ENCODE peak calls at places on chromosome 11, in six cellular contexts. One of them, this sample, is unnamed.

GRCh38 chr11:12537778-12538401 is 136.3 kb upstream of the TEAD1 start:
- DNase-seq in GM23248: peak
- DNase-seq in body of pancreas: no peak
- DNase-seq in SK-N-SH: peak
- DNase-seq in PC-9: no peak
- DNase-seq in Peyer's patch: no peak
- DNase-seq in this sample: no peak

GRCh38 chr11:13448876-13449275 is 14.1 kb downstream of the BTBD10 start:
- DNase-seq in GM23248: peak
- DNase-seq in body of pancreas: no peak
- DNase-seq in SK-N-SH: no peak
- DNase-seq in PC-9: no peak
- DNase-seq in Peyer's patch: no peak
- DNase-seq in this sample: no peak

GRCh38 chr11:2206291-2206690 is 34.7 kb upstream of the TH start:
- DNase-seq in GM23248: no peak
- DNase-seq in body of pancreas: peak
- DNase-seq in SK-N-SH: no peak
- DNase-seq in PC-9: no peak
- DNase-seq in Peyer's patch: peak
- DNase-seq in this sample: no peak

GRCh38 chr11:126246636-126247035 is 22.1 kb downstream of the SRPRA start:
- DNase-seq in GM23248: peak
- DNase-seq in body of pancreas: no peak
- DNase-seq in SK-N-SH: no peak
- DNase-seq in PC-9: no peak
- DNase-seq in Peyer's patch: no peak
- DNase-seq in this sample: no peak

GRCh38 chr11:105899776-105900175 is 122.3 kb downstream of the MSANTD4 start:
- DNase-seq in GM23248: no peak
- DNase-seq in body of pancreas: no peak
- DNase-seq in SK-N-SH: no peak
- DNase-seq in PC-9: no peak
- DNase-seq in Peyer's patch: no peak
- DNase-seq in this sample: no peak

GRCh38 chr11:62880231-62880802 is 379 bp upstream of the SLC3A2 start:
- DNase-seq in GM23248: peak
- DNase-seq in body of pancreas: no peak
- DNase-seq in SK-N-SH: no peak
- DNase-seq in PC-9: peak
- DNase-seq in Peyer's patch: no peak
- DNase-seq in this sample: peak

GRCh38 chr11:64802370-64803162 is 448 bp downstream of the MAP4K2 start:
- DNase-seq in GM23248: no peak
- DNase-seq in body of pancreas: no peak
- DNase-seq in SK-N-SH: peak
- DNase-seq in PC-9: no peak
- DNase-seq in Peyer's patch: no peak
- DNase-seq in this sample: no peak

GRCh38 chr11:119373917-119374631 is 7.4 kb downstream of the USP2 start:
- DNase-seq in GM23248: peak
- DNase-seq in body of pancreas: peak
- DNase-seq in SK-N-SH: peak
- DNase-seq in PC-9: peak
- DNase-seq in Peyer's patch: peak
- DNase-seq in this sample: peak

GRCh38 chr11:86143429-86144030 is 74.6 kb upstream of the PICALM start:
- DNase-seq in GM23248: no peak
- DNase-seq in body of pancreas: no peak
- DNase-seq in SK-N-SH: no peak
- DNase-seq in PC-9: no peak
- DNase-seq in Peyer's patch: no peak
- DNase-seq in this sample: no peak

GRCh38 chr11:12164061-12165014 is 53.9 kb downstream of the MICAL2 start:
- DNase-seq in GM23248: peak
- DNase-seq in body of pancreas: no peak
- DNase-seq in SK-N-SH: no peak
- DNase-seq in PC-9: no peak
- DNase-seq in Peyer's patch: no peak
- DNase-seq in this sample: peak

GRCh38 chr11:5366856-5367255 is 15.5 kb downstream of the OR51B6 start:
- DNase-seq in GM23248: peak
- DNase-seq in body of pancreas: no peak
- DNase-seq in SK-N-SH: no peak
- DNase-seq in PC-9: no peak
- DNase-seq in Peyer's patch: no peak
- DNase-seq in this sample: no peak

GRCh38 chr11:17531071-17531817 is 13.0 kb downstream of the USH1C start:
- DNase-seq in GM23248: no peak
- DNase-seq in body of pancreas: no peak
- DNase-seq in SK-N-SH: no peak
- DNase-seq in PC-9: no peak
- DNase-seq in Peyer's patch: peak
- DNase-seq in this sample: no peak

GRCh38 chr11:76209956-76210885 is 3.9 kb upstream of the WNT11 start:
- DNase-seq in GM23248: peak
- DNase-seq in body of pancreas: peak
- DNase-seq in SK-N-SH: peak
- DNase-seq in PC-9: peak
- DNase-seq in Peyer's patch: peak
- DNase-seq in this sample: peak

GRCh38 chr11:130652671-130653335 is 204.4 kb downstream of the ADAMTS15 start:
- DNase-seq in GM23248: peak
- DNase-seq in body of pancreas: no peak
- DNase-seq in SK-N-SH: no peak
- DNase-seq in PC-9: no peak
- DNase-seq in Peyer's patch: no peak
- DNase-seq in this sample: peak

GRCh38 chr11:76073716-76074115 is 132.6 kb downstream of the WNT11 start:
- DNase-seq in GM23248: peak
- DNase-seq in body of pancreas: no peak
- DNase-seq in SK-N-SH: peak
- DNase-seq in PC-9: no peak
- DNase-seq in Peyer's patch: no peak
- DNase-seq in this sample: no peak

GRCh38 chr11:72576196-72576595 is 98.0 kb downstream of the PDE2A start:
- DNase-seq in GM23248: no peak
- DNase-seq in body of pancreas: no peak
- DNase-seq in SK-N-SH: no peak
- DNase-seq in PC-9: no peak
- DNase-seq in Peyer's patch: no peak
- DNase-seq in this sample: no peak

GRCh38 chr11:119147604-119148333 is 1.1 kb upstream of the ABCG4 start:
- DNase-seq in GM23248: no peak
- DNase-seq in body of pancreas: no peak
- DNase-seq in SK-N-SH: no peak
- DNase-seq in PC-9: no peak
- DNase-seq in Peyer's patch: no peak
- DNase-seq in this sample: no peak

GRCh38 chr11:75450236-75450635 is 17.2 kb upstream of the KLHL35 start:
- DNase-seq in GM23248: no peak
- DNase-seq in body of pancreas: no peak
- DNase-seq in SK-N-SH: no peak
- DNase-seq in PC-9: peak
- DNase-seq in Peyer's patch: no peak
- DNase-seq in this sample: no peak

GRCh38 chr11:64759722-64760719 is at the start of gene PYGM:
- DNase-seq in GM23248: no peak
- DNase-seq in body of pancreas: peak
- DNase-seq in SK-N-SH: peak
- DNase-seq in PC-9: no peak
- DNase-seq in Peyer's patch: peak
- DNase-seq in this sample: no peak

GRCh38 chr11:72123117-72123653 is 10.7 kb upstream of the ANAPC15 start:
- DNase-seq in GM23248: no peak
- DNase-seq in body of pancreas: no peak
- DNase-seq in SK-N-SH: no peak
- DNase-seq in PC-9: no peak
- DNase-seq in Peyer's patch: no peak
- DNase-seq in this sample: no peak

GRCh38 chr11:131365601-131366000 is 4.8 kb upstream of the NTM start:
- DNase-seq in GM23248: no peak
- DNase-seq in body of pancreas: no peak
- DNase-seq in SK-N-SH: no peak
- DNase-seq in PC-9: no peak
- DNase-seq in Peyer's patch: no peak
- DNase-seq in this sample: no peak

GRCh38 chr11:77195071-77195705 is 67.1 kb downstream of the MYO7A start:
- DNase-seq in GM23248: no peak
- DNase-seq in body of pancreas: no peak
- DNase-seq in SK-N-SH: no peak
- DNase-seq in PC-9: no peak
- DNase-seq in Peyer's patch: no peak
- DNase-seq in this sample: no peak

GRCh38 chr11:46066335-46066734 is 54.9 kb downstream of the PHF21A start:
- DNase-seq in GM23248: no peak
- DNase-seq in body of pancreas: no peak
- DNase-seq in SK-N-SH: no peak
- DNase-seq in PC-9: peak
- DNase-seq in Peyer's patch: no peak
- DNase-seq in this sample: peak

GRCh38 chr11:102783720-102784119 is 3.3 kb upstream of the MMP10 start:
- DNase-seq in GM23248: no peak
- DNase-seq in body of pancreas: no peak
- DNase-seq in SK-N-SH: no peak
- DNase-seq in PC-9: no peak
- DNase-seq in Peyer's patch: no peak
- DNase-seq in this sample: peak

DNA sequence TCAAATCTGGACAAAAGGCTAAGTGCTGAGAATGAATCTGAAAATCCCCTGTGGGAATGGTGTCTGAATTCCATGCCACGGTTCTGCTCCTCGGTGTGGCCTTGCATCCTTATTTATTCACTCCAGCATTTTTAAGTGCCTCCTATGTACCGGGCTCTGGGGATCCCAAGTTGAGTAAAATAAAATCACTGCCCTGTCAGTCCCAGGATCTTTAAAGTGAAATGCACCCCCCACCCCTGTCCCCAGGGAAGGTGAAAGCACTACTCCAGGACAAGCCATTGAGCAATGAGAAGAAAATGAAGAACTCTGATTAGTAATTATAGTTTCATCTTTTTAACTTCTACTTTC is 3.3 kb downstream of the LGR4 start:
- DNase-seq in GM23248: no peak
- DNase-seq in body of pancreas: no peak
- DNase-seq in SK-N-SH: no peak
- DNase-seq in PC-9: no peak
- DNase-seq in Peyer's patch: no peak
- DNase-seq in this sample: no peak
- H3K4me3 ChIP-seq in GM23248: peak
- H3K4me3 ChIP-seq in body of pancreas: peak
- H3K4me3 ChIP-seq in SK-N-SH: no peak
- H3K4me3 ChIP-seq in PC-9: peak
- H3K4me3 ChIP-seq in Peyer's patch: no peak
- H3K4me3 ChIP-seq in this sample: peak

GRCh38 chr11:93319224-93319839 is 11.2 kb upstream of the DEUP1 start:
- DNase-seq in GM23248: no peak
- DNase-seq in body of pancreas: no peak
- DNase-seq in SK-N-SH: no peak
- DNase-seq in PC-9: no peak
- DNase-seq in Peyer's patch: no peak
- DNase-seq in this sample: no peak

GRCh38 chr11:93326681-93327080 is 3.9 kb upstream of the DEUP1 start:
- DNase-seq in GM23248: no peak
- DNase-seq in body of pancreas: no peak
- DNase-seq in SK-N-SH: no peak
- DNase-seq in PC-9: no peak
- DNase-seq in Peyer's patch: no peak
- DNase-seq in this sample: no peak

GRCh38 chr11:93323747-93324146 is 6.8 kb upstream of the DEUP1 start:
- DNase-seq in GM23248: no peak
- DNase-seq in body of pancreas: no peak
- DNase-seq in SK-N-SH: no peak
- DNase-seq in PC-9: no peak
- DNase-seq in Peyer's patch: no peak
- DNase-seq in this sample: no peak

DNA sequence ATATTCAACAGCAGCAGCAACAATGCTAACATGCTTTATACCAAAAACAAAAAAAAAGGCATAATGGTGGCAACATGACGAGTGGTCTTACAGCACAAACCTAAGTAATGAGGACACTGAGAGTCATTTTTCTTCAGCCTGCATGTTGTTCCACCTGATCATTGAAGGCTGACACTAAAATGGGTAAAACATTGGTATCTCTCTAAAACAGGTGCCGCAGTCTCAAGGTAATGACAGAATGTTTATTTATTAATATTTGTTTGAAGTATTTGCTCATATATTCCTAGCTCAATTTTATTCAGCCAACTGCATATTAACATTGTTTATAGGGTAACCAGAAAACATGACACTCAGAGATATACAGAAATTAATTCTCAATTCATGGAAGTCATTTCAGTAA is 8.3 kb upstream of the DEUP1 start:
- DNase-seq in GM23248: no peak
- DNase-seq in body of pancreas: no peak
- DNase-seq in SK-N-SH: no peak
- DNase-seq in PC-9: no peak
- DNase-seq in Peyer's patch: no peak
- DNase-seq in this sample: no peak
- H3K4me3 ChIP-seq in GM23248: no peak
- H3K4me3 ChIP-seq in body of pancreas: no peak
- H3K4me3 ChIP-seq in SK-N-SH: no peak
- H3K4me3 ChIP-seq in PC-9: no peak
- H3K4me3 ChIP-seq in Peyer's patch: no peak
- H3K4me3 ChIP-seq in this sample: no peak

DNA sequence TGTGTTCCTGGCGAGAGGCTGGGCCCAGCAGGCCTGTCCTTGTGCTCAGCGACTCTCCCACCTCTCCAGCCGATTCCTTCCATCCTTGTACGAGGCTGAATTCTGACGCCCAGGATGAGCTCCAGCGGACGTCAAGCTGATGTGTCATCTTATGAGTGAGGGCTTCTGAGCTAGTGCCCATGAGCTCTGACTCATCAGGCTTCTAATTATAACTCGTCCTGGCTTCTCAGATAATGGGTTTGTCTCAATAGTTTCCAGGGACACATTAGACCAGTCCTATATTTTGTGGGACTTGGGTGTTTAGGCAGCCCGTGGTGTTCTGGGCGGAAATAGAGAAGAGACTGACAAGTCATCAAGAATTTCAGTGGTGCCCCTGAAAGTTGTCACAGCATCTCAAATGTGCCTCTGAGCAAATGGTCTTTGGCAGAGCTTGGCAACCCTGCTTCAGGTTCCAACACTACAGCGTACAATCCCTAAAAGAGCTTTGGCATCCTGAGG is 108.2 kb upstream of the CD44 start:
- DNase-seq in GM23248: peak
- DNase-seq in body of pancreas: no peak
- DNase-seq in SK-N-SH: no peak
- DNase-seq in PC-9: peak
- DNase-seq in Peyer's patch: no peak
- DNase-seq in this sample: peak
- H3K4me3 ChIP-seq in GM23248: peak
- H3K4me3 ChIP-seq in body of pancreas: no peak
- H3K4me3 ChIP-seq in SK-N-SH: no peak
- H3K4me3 ChIP-seq in PC-9: peak
- H3K4me3 ChIP-seq in Peyer's patch: no peak
- H3K4me3 ChIP-seq in this sample: no peak

GRCh38 chr11:114059278-114059983 is at the start of gene ZBTB16:
- DNase-seq in GM23248: peak
- DNase-seq in body of pancreas: peak
- DNase-seq in SK-N-SH: peak
- DNase-seq in PC-9: no peak
- DNase-seq in Peyer's patch: peak
- DNase-seq in this sample: no peak
- H3K4me3 ChIP-seq in GM23248: peak
- H3K4me3 ChIP-seq in body of pancreas: peak
- H3K4me3 ChIP-seq in SK-N-SH: peak
- H3K4me3 ChIP-seq in PC-9: no peak
- H3K4me3 ChIP-seq in Peyer's patch: peak
- H3K4me3 ChIP-seq in this sample: peak

GRCh38 chr11:33941637-33942160 is 49.8 kb upstream of the LMO2 start:
- DNase-seq in GM23248: peak
- DNase-seq in body of pancreas: no peak
- DNase-seq in SK-N-SH: peak
- DNase-seq in PC-9: no peak
- DNase-seq in Peyer's patch: no peak
- DNase-seq in this sample: no peak
- H3K4me3 ChIP-seq in GM23248: no peak
- H3K4me3 ChIP-seq in body of pancreas: no peak
- H3K4me3 ChIP-seq in SK-N-SH: no peak
- H3K4me3 ChIP-seq in PC-9: no peak
- H3K4me3 ChIP-seq in Peyer's patch: no peak
- H3K4me3 ChIP-seq in this sample: no peak